ENCODE peak calls at places on chromosomes 11 and 22, in six cellular contexts. N, G, D, P, V and Z are unnamed samples.

GRCh38 chr11:71962428-71963038 is 33.7 kb downstream of the RNF121 start:
- DNase-seq in V (no peak), D (no peak), G (no peak), N (no peak), P (no peak), Z (no peak)

GRCh38 chr22:21693333-21693998 is 27.7 kb downstream of the PPIL2 start:
- DNase-seq in D (no peak), P (no peak), G (no peak), V (no peak), N (no peak), Z (no peak)

GRCh38 chr11:1701041-1701807 is 4.2 kb downstream of the KRTAP5-6 start:
- DNase-seq in D (no peak), P (no peak), G (no peak), V (no peak), N (peak; percentile 47), Z (no peak)

GRCh38 chr11:85855341-85855656 is at the start of gene CCDC83:
- DNase-seq in D (no peak), P (no peak), N (no peak), V (no peak), G (no peak), Z (no peak)

GRCh38 chr11:27282141-27282590 is 80.8 kb downstream of the CCDC34 start:
- DNase-seq in G (no peak), P (no peak), V (no peak), D (no peak), N (no peak), Z (peak; percentile 69)

GRCh38 chr11:66883021-66883968 is 26.4 kb downstream of the LRFN4 start:
- DNase-seq in P (peak; percentile 80), N (peak; percentile 54), V (peak; percentile 79), G (peak; percentile 60), D (peak; percentile 67), Z (peak; percentile 79)

GRCh38 chr11:43360361-43361032 is 1.8 kb downstream of the TTC17 start:
- DNase-seq in D (no peak), G (no peak), P (no peak), N (no peak), V (no peak), Z (no peak)

GRCh38 chr11:133366088-133366487 is 166.2 kb downstream of the OPCML start:
- DNase-seq in N (no peak), D (no peak), G (no peak), V (no peak), P (no peak), Z (no peak)

GRCh38 chr11:135035282-135035681 is 623.2 kb upstream of the B3GAT1 start:
- DNase-seq in N (no peak), V (no peak), P (no peak), D (no peak), G (no peak), Z (no peak)

GRCh38 chr22:22901578-22902218 is 14.1 kb downstream of the IGLL5 start:
- DNase-seq in V (no peak), N (no peak), P (no peak), G (no peak), D (no peak), Z (no peak)

GRCh38 chr11:110176366-110177056 is 83.3 kb downstream of the ZC3H12C start:
- DNase-seq in P (no peak), V (no peak), N (no peak), G (no peak), D (no peak), Z (peak; percentile 54)

GRCh38 chr22:42330170-42330569 is 59.7 kb upstream of the TCF20 start:
- DNase-seq in G (no peak), V (no peak), D (no peak), P (no peak), N (no peak), Z (no peak)

GRCh38 chr22:25970348-25970995 is 198.8 kb upstream of the SEZ6L start:
- DNase-seq in D (peak; percentile 45), V (no peak), N (no peak), P (peak; percentile 70), G (no peak), Z (no peak)

GRCh38 chr22:32802291-32802826 is 854 bp downstream of the TIMP3 start:
- DNase-seq in D (no peak), N (no peak), V (no peak), G (no peak), P (no peak), Z (no peak)

GRCh38 chr22:44597616-44598015 is 99.6 kb upstream of the RTL6 start:
- DNase-seq in D (peak; percentile 68), V (no peak), N (no peak), G (no peak), P (peak; percentile 72), Z (no peak)

GRCh38 chr11:43632171-43632570 is 48.4 kb upstream of the HSD17B12 start:
- DNase-seq in N (no peak), V (no peak), G (no peak), D (no peak), P (no peak), Z (peak; percentile 78)

GRCh38 chr11:14345668-14346067 is 13.3 kb downstream of the RRAS2 start:
- DNase-seq in D (no peak), V (no peak), G (no peak), P (no peak), N (no peak), Z (no peak)

GRCh38 chr11:123682976-123683375 is 28.6 kb upstream of the SCN3B start:
- DNase-seq in P (no peak), V (no peak), D (no peak), N (no peak), G (no peak), Z (no peak)

GRCh38 chr22:33271390-33272161 is 213.4 kb upstream of the SYN3 start:
- DNase-seq in P (no peak), V (peak; percentile 87), G (no peak), D (no peak), N (no peak), Z (no peak)

GRCh38 chr11:64129403-64129802 is 36.5 kb downstream of the MACROD1 start:
- DNase-seq in N (no peak), G (no peak), V (no peak), D (no peak), P (no peak), Z (no peak)

GRCh38 chr11:115132829-115133228 is 371.4 kb downstream of the CADM1 start:
- DNase-seq in D (no peak), N (no peak), V (no peak), P (no peak), G (no peak), Z (no peak)

GRCh38 chr22:19488285-19488684 is 8.6 kb downstream of the CDC45 start:
- DNase-seq in V (no peak), N (no peak), P (no peak), D (no peak), G (no peak), Z (no peak)

GRCh38 chr11:6303657-6304056 is 16.6 kb downstream of the CAVIN3 start:
- DNase-seq in G (no peak), N (no peak), D (no peak), P (no peak), V (no peak), Z (no peak)

GRCh38 chr11:114166897-114167323 is 107.4 kb downstream of the ZBTB16 start:
- DNase-seq in N (peak; percentile 32), G (no peak), D (peak; percentile 14), P (peak; percentile 77), V (no peak), Z (peak; percentile 60)

GRCh38 chr11:72141066-72141465 is 5.5 kb downstream of the FOLR3 start:
- DNase-seq in D (no peak), G (no peak), V (no peak), N (no peak), P (no peak), Z (peak; percentile 93)